ENCODE peak calls at places on chromosomes 12 and 14, in nine cellular contexts. Z is suprapubic skin; R is left ventricle myocardium inferior; L is CD8-positive, alpha-beta memory T cell; E is adrenal gland; H is tibial nerve; C is prostate gland; X is neuronal stem cell; Y is IMR-90. U is an unnamed sample. For H3K4me1 and H3K27me3, the result is how much of the 10 kb centered on the place peaks cover.

GRCh38 chr12:60501124-60501729 is 905.4 kb downstream of the SLC16A7 start:
- DNase-seq in Z (no peak), R (no peak), L (no peak), E (no peak), H (no peak), C (no peak), X (no peak), Y (no peak), U (no peak)

GRCh38 chr14:83342590-83342989 is 1808.9 kb upstream of the SEL1L start:
- DNase-seq in Z (no peak), R (peak), L (no peak), E (no peak), H (peak), C (no peak), X (no peak), Y (no peak), U (no peak)

GRCh38 chr14:33512201-33512600 is 438.7 kb downstream of the EGLN3 start:
- DNase-seq in Z (no peak), R (no peak), L (no peak), E (peak), H (no peak), C (no peak), X (no peak), Y (no peak), U (peak)

GRCh38 chr12:2282321-2282720 is 229.5 kb downstream of the CACNA1C start:
- DNase-seq in Z (no peak), R (no peak), L (no peak), E (no peak), H (no peak), C (no peak), X (no peak), Y (no peak), U (no peak)

GRCh38 chr12:101209319-101210302 is at the start of gene SLC5A8:
- DNase-seq in Z (no peak), R (no peak), L (no peak), E (peak), H (no peak), C (peak), X (no peak), Y (no peak), U (no peak)

GRCh38 chr12:9868951-9869306 is 225 bp downstream of the CLEC2B start:
- DNase-seq in Z (no peak), R (no peak), L (no peak), E (no peak), H (no peak), C (no peak), X (no peak), Y (no peak), U (no peak)

GRCh38 chr12:25307818-25308217 is 57.1 kb upstream of the KRAS start:
- DNase-seq in Z (no peak), R (no peak), L (no peak), E (no peak), H (no peak), C (no peak), X (no peak), Y (peak), U (peak)

GRCh38 chr12:118589162-118589561 is 212.8 kb downstream of the SUDS3 start:
- DNase-seq in Z (no peak), R (no peak), L (no peak), E (no peak), H (no peak), C (no peak), X (no peak), Y (no peak), U (no peak)

GRCh38 chr14:103460415-103460814 is 62.2 kb downstream of the CKB start:
- DNase-seq in Z (no peak), R (no peak), L (no peak), E (no peak), H (no peak), C (no peak), X (no peak), Y (no peak), U (no peak)

GRCh38 chr12:20189767-20190166 is 178.6 kb upstream of the PDE3A start:
- DNase-seq in Z (no peak), R (no peak), L (no peak), E (no peak), H (no peak), C (no peak), X (no peak), Y (no peak), U (no peak)

GRCh38 chr12:105852958-105853357 is 285.8 kb downstream of the NUAK1 start:
- DNase-seq in Z (no peak), R (peak), L (no peak), E (no peak), H (peak), C (no peak), X (no peak), Y (no peak), U (no peak)

GRCh38 chr14:76168531-76168930 is 16.8 kb downstream of the GPATCH2L start:
- DNase-seq in Z (no peak), R (no peak), L (no peak), E (no peak), H (no peak), C (no peak), X (no peak), Y (peak), U (peak)

GRCh38 chr12:3097186-3097804 is 20.1 kb downstream of the TSPAN9 start:
- DNase-seq in Z (no peak), R (peak), L (no peak), E (peak), H (peak), C (peak), X (no peak), Y (peak), U (peak)

GRCh38 chr12:18631339-18631738 is 106.5 kb downstream of the PLCZ1 start:
- DNase-seq in Z (no peak), R (no peak), L (no peak), E (no peak), H (no peak), C (no peak), X (no peak), Y (no peak), U (no peak)

GRCh38 chr14:23365353-23366162 is 586 bp upstream of the EFS start:
- DNase-seq in Z (no peak), R (no peak), L (no peak), E (no peak), H (no peak), C (peak), X (peak), Y (peak), U (peak)

GRCh38 chr12:47812797-47813490 is 6.8 kb downstream of the HDAC7 start:
- DNase-seq in Z (peak), R (peak), L (peak), E (peak), H (peak), C (peak), X (peak), Y (peak), U (peak)
- H3K4me1 ChIP-seq in Z (half or more), R (half or more), L (half or more), E (half or more), H (half or more), C (under half), X (half or more), Y (half or more), U (under half)

GRCh38 chr14:69662636-69663321 is 51.4 kb downstream of the SUSD6 start:
- DNase-seq in Z (no peak), R (no peak), L (no peak), E (no peak), H (no peak), C (no peak), X (no peak), Y (no peak), U (no peak)

GRCh38 chr14:69660344-69661193 is 49.2 kb downstream of the SUSD6 start:
- DNase-seq in Z (no peak), R (no peak), L (no peak), E (no peak), H (no peak), C (no peak), X (no peak), Y (no peak), U (no peak)

GRCh38 chr14:69658664-69659261 is 47.4 kb downstream of the SUSD6 start:
- DNase-seq in Z (no peak), R (no peak), L (no peak), E (no peak), H (no peak), C (no peak), X (no peak), Y (peak), U (no peak)

GRCh38 chr14:69663322-69663686 is 51.9 kb downstream of the SUSD6 start:
- DNase-seq in Z (no peak), R (no peak), L (no peak), E (no peak), H (no peak), C (no peak), X (no peak), Y (no peak), U (no peak)

DNA sequence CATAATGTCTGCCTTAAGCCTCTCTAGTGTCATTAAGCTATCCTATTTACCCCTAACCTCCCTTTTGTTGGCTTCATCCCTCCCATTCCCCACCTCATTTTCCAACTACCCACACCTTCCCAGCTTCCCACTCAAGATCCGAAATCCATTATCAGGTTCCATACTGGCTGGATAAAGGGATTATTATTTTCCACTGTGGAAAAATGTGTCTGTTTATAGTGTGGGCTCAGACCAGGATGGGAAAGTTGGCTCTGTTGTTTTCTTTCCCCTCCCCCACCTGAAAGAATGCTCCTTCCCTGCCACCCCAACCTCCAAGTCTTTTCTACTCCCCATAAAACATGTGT is 49.8 kb downstream of the SUSD6 start:
- DNase-seq in Z (no peak), R (no peak), L (no peak), E (no peak), H (no peak), C (no peak), X (no peak), Y (no peak), U (no peak)
- H3K27me3 ChIP-seq in Z (under half), R (under half), L (under half), E (under half), H (under half), C (under half), X (under half), Y (under half), U (under half)

GRCh38 chr14:90511795-90512331 is 115.0 kb downstream of the CALM1 start:
- DNase-seq in Z (no peak), R (no peak), L (no peak), E (no peak), H (no peak), C (no peak), X (no peak), Y (no peak), U (no peak)

GRCh38 chr14:90509403-90509802 is 112.6 kb downstream of the CALM1 start:
- DNase-seq in Z (no peak), R (no peak), L (no peak), E (no peak), H (no peak), C (no peak), X (no peak), Y (no peak), U (no peak)

GRCh38 chr14:90512332-90512951 is 115.6 kb downstream of the CALM1 start:
- DNase-seq in Z (no peak), R (no peak), L (no peak), E (no peak), H (no peak), C (no peak), X (no peak), Y (no peak), U (no peak)

GRCh38 chr14:90510208-90510607 is 113.4 kb downstream of the CALM1 start:
- DNase-seq in Z (no peak), R (peak), L (no peak), E (no peak), H (no peak), C (peak), X (no peak), Y (no peak), U (no peak)

DNA sequence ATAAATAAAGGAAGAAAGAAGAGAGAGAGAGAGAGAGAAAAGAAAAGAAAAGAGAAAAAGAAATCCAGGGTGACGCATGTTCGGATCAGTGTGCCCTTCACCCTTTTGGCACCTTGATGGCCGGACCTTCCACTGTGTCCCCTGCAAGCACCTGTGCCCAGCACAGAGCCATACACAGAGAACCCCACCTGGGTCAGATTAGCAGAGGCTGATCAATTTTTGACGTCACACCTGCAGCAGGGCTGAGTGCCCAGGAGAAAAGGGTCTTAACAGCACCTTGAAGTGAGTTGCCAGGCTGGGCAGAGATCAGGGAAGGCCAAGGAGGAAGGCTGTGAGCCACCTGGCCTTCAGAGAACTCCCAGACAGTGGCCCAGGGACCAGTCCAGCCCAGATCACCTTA is 114.4 kb downstream of the CALM1 start:
- DNase-seq in Z (no peak), R (no peak), L (no peak), E (no peak), H (no peak), C (no peak), X (no peak), Y (no peak), U (no peak)
- H3K4me1 ChIP-seq in Z (under half), R (under half), L (under half), E (under half), H (under half), C (under half), X (under half), Y (under half), U (under half)

GRCh38 chr12:47035459-47035858 is 44.0 kb upstream of the PCED1B start:
- DNase-seq in Z (no peak), R (no peak), L (no peak), E (no peak), H (no peak), C (no peak), X (no peak), Y (no peak), U (no peak)

GRCh38 chr12:47032644-47033043 is 46.8 kb upstream of the PCED1B start:
- DNase-seq in Z (no peak), R (no peak), L (peak), E (peak), H (no peak), C (no peak), X (no peak), Y (peak), U (peak)

GRCh38 chr12:47033797-47034555 is 45.4 kb upstream of the PCED1B start:
- DNase-seq in Z (no peak), R (no peak), L (no peak), E (no peak), H (no peak), C (no peak), X (no peak), Y (no peak), U (peak)

GRCh38 chr12:47034661-47035060 is 44.8 kb upstream of the PCED1B start:
- DNase-seq in Z (no peak), R (no peak), L (no peak), E (no peak), H (no peak), C (no peak), X (no peak), Y (peak), U (no peak)

DNA sequence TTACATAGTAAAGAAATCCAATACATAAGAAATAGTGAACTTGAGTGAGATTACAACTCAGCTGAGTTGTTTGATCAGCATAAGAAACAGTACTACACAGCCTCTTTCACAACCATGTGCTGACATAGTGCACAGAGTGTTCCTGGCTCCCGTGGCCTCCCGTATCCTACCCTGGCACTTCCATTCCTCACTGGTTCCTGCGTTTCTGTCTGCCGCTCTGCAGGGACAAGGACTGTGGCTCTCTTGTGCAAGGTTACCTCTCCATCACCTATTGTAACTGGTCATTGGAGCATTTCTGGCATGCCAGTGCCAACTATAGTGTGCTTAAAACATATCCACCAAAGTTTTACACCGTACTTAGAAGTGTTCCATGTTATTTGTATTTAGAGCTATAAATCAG is 46.3 kb upstream of the PCED1B start:
- DNase-seq in Z (no peak), R (peak), L (no peak), E (peak), H (peak), C (peak), X (no peak), Y (no peak), U (no peak)
- H3K27me3 ChIP-seq in Z (under half), R (under half), L (under half), E (under half), H (under half), C (under half), X (under half), Y (under half), U (under half)